ENCODE peak calls at places on chromosome 7, in seven cellular contexts. A is neuronal stem cell, B is mesendoderm, P is trophoblast cell, D is IMR-90, Z is mesenchymal stem cell, S is H1. F is an unnamed sample.

GRCh38 chr7:155277385-155277994 is 20.2 kb upstream of the INSIG1 start:
- DNase-seq in D (no peak), B (no peak), Z (no peak), P (no peak), A (no peak), S (no peak), F (no peak)

GRCh38 chr7:120278773-120279172 is 5.8 kb downstream of the KCND2 start:
- DNase-seq in P (no peak), D (no peak), A (no peak), S (no peak), Z (no peak), B (no peak), F (no peak)

GRCh38 chr7:34991938-34992840 is 45.1 kb downstream of the DPY19L1 start:
- DNase-seq in B (no peak), D (peak; percentile 70), S (no peak), P (no peak), A (no peak), Z (peak; percentile 42), F (no peak)

GRCh38 chr7:19558527-19558926 is 150.3 kb downstream of the POLR1F start:
- DNase-seq in D (peak; percentile 4), P (no peak), A (no peak), S (no peak), B (no peak), Z (peak; percentile 63), F (no peak)

GRCh38 chr7:79011921-79012320 is 441.5 kb downstream of the MAGI2 start:
- DNase-seq in A (no peak), D (no peak), P (no peak), Z (no peak), S (no peak), B (no peak), F (no peak)

GRCh38 chr7:126052229-126052628 is 1122.6 kb upstream of the POT1 start:
- DNase-seq in Z (no peak), S (no peak), A (no peak), B (no peak), P (no peak), D (no peak), F (no peak)

GRCh38 chr7:139699640-139700504 is 77.9 kb downstream of the HIPK2 start:
- DNase-seq in B (peak; percentile 66), D (no peak), S (no peak), Z (no peak), P (no peak), A (no peak), F (peak; percentile 62)

GRCh38 chr7:146375155-146375554 is 258.6 kb downstream of the CNTNAP2 start:
- DNase-seq in A (no peak), Z (no peak), P (no peak), S (no peak), D (no peak), B (peak; percentile 51), F (no peak)

GRCh38 chr7:135859548-135859947 is 110.9 kb upstream of the FAM180A start:
- DNase-seq in A (no peak), Z (peak; percentile 58), B (no peak), P (peak; percentile 30), D (peak; percentile 29), S (no peak), F (no peak)

GRCh38 chr7:76340617-76341131 is 18.1 kb downstream of the YWHAG start:
- DNase-seq in A (no peak), B (no peak), P (no peak), Z (peak; percentile 69), D (peak; percentile 92), S (no peak), F (no peak)

DNA sequence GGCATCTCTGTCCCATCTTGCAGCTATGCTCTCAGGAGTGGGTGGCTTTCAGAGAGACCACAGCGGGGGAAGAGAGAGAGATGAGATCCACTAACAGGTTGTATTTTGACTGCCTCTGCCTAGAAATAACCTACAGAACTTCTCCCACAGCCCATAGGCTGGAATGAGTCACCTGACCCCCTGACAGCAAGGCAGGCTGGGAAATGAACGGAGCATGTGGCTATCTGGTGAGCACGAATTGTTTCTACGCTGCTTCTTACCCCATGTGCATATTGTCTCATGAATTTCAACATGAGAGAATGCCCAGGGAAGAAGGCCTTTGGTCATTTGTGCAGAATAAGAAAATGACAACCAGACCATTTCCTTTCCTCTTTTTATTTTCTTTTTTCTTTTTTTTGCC is 151.3 kb downstream of the SNX10 start:
- DNase-seq in P (no peak), B (no peak), D (no peak), Z (no peak), S (no peak), A (no peak), F (no peak)
- H2AK5ac ChIP-seq in P (no peak overlapping the region), B (no peak overlapping the region), D (no peak overlapping the region), Z (no peak overlapping the region), S (no peak overlapping the region), A (peak overlapping the region; percentile 26), F (no peak overlapping the region)

GRCh38 chr7:80135306-80136104 is 874 bp downstream of the GNAI1 start:
- DNase-seq in P (peak; percentile 34), Z (no peak), A (peak; percentile 29), D (peak; percentile 32), S (no peak), B (peak; percentile 53), F (no peak)
- H2AK5ac ChIP-seq in P (no peak overlapping the region), Z (peak overlapping the region; percentile 19), A (peak overlapping the region; percentile 56), D (peak overlapping the region; percentile 17), S (no peak overlapping the region), B (no peak overlapping the region), F (no peak overlapping the region)

DNA sequence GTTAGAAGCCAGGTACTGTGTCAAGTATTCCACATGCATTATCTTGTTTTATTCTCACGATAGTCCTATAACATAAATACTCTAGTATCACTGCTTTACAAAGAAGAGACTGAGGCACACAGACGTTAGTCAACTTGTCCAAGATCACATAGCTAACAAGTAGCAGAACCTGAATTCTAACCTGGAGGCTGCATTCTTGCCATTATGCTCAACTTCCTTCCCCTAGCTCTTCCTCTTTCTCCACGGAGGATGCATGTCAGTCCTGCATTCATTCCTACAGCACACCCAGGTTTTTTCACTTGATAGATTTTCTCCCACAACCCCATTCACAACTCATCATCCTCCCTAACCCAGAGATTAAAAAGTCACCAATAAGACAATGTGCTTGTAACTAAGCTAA is 388.5 kb upstream of the NFE2L3 start:
- DNase-seq in S (no peak), B (no peak), D (no peak), Z (no peak), P (peak; percentile 50), A (no peak), F (no peak)
- H2AK5ac ChIP-seq in S (no peak overlapping the region), B (no peak overlapping the region), D (no peak overlapping the region), Z (no peak overlapping the region), P (peak overlapping the region; percentile 71), A (no peak overlapping the region), F (no peak overlapping the region)

DNA sequence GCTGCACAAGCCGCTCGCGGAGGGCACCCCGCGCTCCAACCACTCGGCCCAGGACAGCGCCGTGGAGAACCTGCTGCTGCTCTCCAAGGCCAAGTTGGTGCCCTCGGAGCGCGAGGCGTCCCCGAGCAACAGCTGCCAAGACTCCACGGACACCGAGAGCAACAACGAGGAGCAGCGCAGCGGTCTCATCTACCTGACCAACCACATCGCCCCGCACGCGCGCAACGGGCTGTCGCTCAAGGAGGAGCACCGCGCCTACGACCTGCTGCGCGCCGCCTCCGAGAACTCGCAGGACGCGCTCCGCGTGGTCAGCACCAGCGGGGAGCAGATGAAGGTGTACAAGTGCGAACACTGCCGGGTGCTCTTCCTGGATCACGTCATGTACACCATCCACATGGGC is 50.0 kb downstream of the FIGNL1 start:
- DNase-seq in P (no peak), D (no peak), B (no peak), A (no peak), S (no peak), Z (no peak), F (no peak)
- H2AK5ac ChIP-seq in P (no peak overlapping the region), D (no peak overlapping the region), B (no peak overlapping the region), A (peak overlapping the region; percentile 36), S (no peak overlapping the region), Z (no peak overlapping the region), F (no peak overlapping the region)

DNA sequence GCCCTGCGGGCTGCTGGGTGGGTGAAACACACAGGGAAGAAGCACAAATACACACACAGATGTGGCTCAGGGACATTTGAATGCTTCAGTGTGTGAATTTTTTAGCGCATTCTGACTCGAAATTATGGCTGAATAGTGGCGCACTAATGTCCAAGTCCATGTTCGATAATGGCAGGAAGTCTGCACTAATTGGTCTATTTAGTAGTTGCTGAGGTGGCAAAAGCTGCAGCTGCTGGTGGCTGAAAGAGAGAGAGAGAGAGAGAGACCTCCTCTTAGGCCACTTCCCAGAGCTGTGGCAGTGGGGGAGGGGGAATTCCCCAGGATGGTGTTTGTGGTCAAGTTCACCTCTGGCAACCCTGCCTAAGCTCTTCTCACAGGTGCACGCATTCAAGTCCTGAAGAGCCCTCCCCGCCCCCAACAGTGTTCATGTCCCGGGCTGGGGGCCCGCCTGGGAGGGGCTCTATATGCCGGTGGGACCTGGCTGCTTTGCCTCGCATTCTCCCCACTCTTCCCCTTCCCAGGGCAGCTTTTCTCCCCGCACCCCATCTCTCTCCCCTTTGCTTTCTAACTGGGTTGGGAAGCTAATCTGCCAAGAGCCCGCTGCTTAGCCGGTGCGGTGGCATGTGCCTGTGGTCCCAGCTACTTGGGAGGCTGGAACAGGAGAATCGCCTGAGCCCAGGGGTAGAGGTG is 6.0 kb upstream of the MNX1 start:
- DNase-seq in S (no peak), A (no peak), Z (no peak), P (no peak), D (no peak), B (peak; percentile 54), F (peak; percentile 62)
- H2AK5ac ChIP-seq in S (peak overlapping the region; percentile 93), A (no peak overlapping the region), Z (no peak overlapping the region), P (no peak overlapping the region), D (no peak overlapping the region), B (no peak overlapping the region), F (no peak overlapping the region)

GRCh38 chr7:108559253-108559652 is 10.3 kb downstream of the THAP5 start:
- DNase-seq in B (no peak), S (no peak), D (no peak), A (no peak), Z (no peak), P (no peak), F (no peak)
- H2AK5ac ChIP-seq in B (no peak overlapping the region), S (no peak overlapping the region), D (no peak overlapping the region), A (no peak overlapping the region), Z (no peak overlapping the region), P (no peak overlapping the region), F (no peak overlapping the region)

F was measured in H9.